ENCODE peak calls at places on chromosomes 2 and 18, in ten cellular contexts. E is stomach, V is ovary, N is uterus, K is adrenal gland, Q is prostate gland, M is transverse colon, H is esophagus squamous epithelium, G is body of pancreas, I is GM12891. W is an unnamed sample.

GRCh38 chr2:170090229-170090628 is 87.7 kb upstream of the MYO3B start:
- DNase-seq in E (no peak), V (no peak), N (no peak), K (no peak), Q (no peak), M (no peak), H (no peak), G (no peak), I (no peak), W (no peak)

GRCh38 chr2:217611056-217611455 is 391.7 kb downstream of the TNS1 start:
- DNase-seq in E (no peak), V (no peak), N (no peak), K (no peak), Q (no peak), M (no peak), H (no peak), G (no peak), I (no peak), W (no peak)

GRCh38 chr18:22346342-22346967 is 71.3 kb downstream of the CTAGE1 start:
- DNase-seq in E (peak), V (peak), N (peak), K (peak), Q (peak), M (peak), H (no peak), G (peak), I (no peak), W (peak)

GRCh38 chr2:226121339-226121738 is 678.3 kb downstream of the IRS1 start:
- DNase-seq in E (no peak), V (no peak), N (no peak), K (no peak), Q (no peak), M (no peak), H (no peak), G (no peak), I (no peak), W (no peak)

GRCh38 chr2:55906993-55907392 is 16.6 kb downstream of the EFEMP1 start:
- DNase-seq in E (no peak), V (no peak), N (no peak), K (no peak), Q (no peak), M (no peak), H (no peak), G (no peak), I (no peak), W (no peak)

GRCh38 chr2:128287780-128288735 is 30.6 kb downstream of the HS6ST1 start:
- DNase-seq in E (no peak), V (no peak), N (no peak), K (no peak), Q (no peak), M (no peak), H (no peak), G (no peak), I (no peak), W (no peak)

GRCh38 chr2:53234548-53234903 is 533.1 kb upstream of the CHAC2 start:
- DNase-seq in E (no peak), V (no peak), N (no peak), K (no peak), Q (no peak), M (peak), H (no peak), G (peak), I (no peak), W (no peak)

GRCh38 chr2:172864182-172864581 is 128.5 kb downstream of the RAPGEF4 start:
- DNase-seq in E (peak), V (peak), N (peak), K (peak), Q (peak), M (peak), H (no peak), G (peak), I (peak), W (peak)

GRCh38 chr2:210617318-210617717 is 60.9 kb downstream of the CPS1 start:
- DNase-seq in E (no peak), V (no peak), N (no peak), K (no peak), Q (no peak), M (no peak), H (no peak), G (no peak), I (no peak), W (no peak)

GRCh38 chr2:19653336-19653908 is 248.4 kb downstream of the TTC32 start:
- DNase-seq in E (no peak), V (no peak), N (no peak), K (no peak), Q (no peak), M (no peak), H (no peak), G (no peak), I (no peak), W (no peak)

GRCh38 chr2:15770148-15770547 is 170.2 kb upstream of the MYCN start:
- DNase-seq in E (no peak), V (no peak), N (no peak), K (no peak), Q (no peak), M (no peak), H (no peak), G (no peak), I (no peak), W (no peak)

GRCh38 chr18:39500320-39500719 is 1934.7 kb upstream of the CELF4 start:
- DNase-seq in E (no peak), V (no peak), N (no peak), K (no peak), Q (no peak), M (no peak), H (no peak), G (no peak), I (no peak), W (no peak)

GRCh38 chr2:8641516-8641915 is 40.3 kb upstream of the ID2 start:
- DNase-seq in E (no peak), V (no peak), N (no peak), K (no peak), Q (no peak), M (no peak), H (no peak), G (no peak), I (no peak), W (no peak)

GRCh38 chr18:48354746-48355260 is 54.4 kb downstream of the ZBTB7C start:
- DNase-seq in E (peak), V (no peak), N (no peak), K (no peak), Q (no peak), M (no peak), H (no peak), G (no peak), I (no peak), W (no peak)

GRCh38 chr2:24461685-24462084 is 29.4 kb upstream of the NCOA1 start:
- DNase-seq in E (no peak), V (no peak), N (no peak), K (no peak), Q (no peak), M (no peak), H (no peak), G (no peak), I (no peak), W (no peak)

GRCh38 chr2:174914894-174915760 is 90.1 kb downstream of the CHN1 start:
- DNase-seq in E (peak), V (peak), N (no peak), K (peak), Q (no peak), M (no peak), H (no peak), G (peak), I (no peak), W (no peak)

GRCh38 chr2:39524756-39525635 is 87.9 kb upstream of the MAP4K3 start:
- DNase-seq in E (no peak), V (no peak), N (no peak), K (no peak), Q (no peak), M (no peak), H (no peak), G (no peak), I (no peak), W (no peak)

GRCh38 chr2:150911766-150912280 is 349.8 kb downstream of the RBM43 start:
- DNase-seq in E (peak), V (peak), N (peak), K (peak), Q (peak), M (peak), H (no peak), G (peak), I (no peak), W (no peak)

GRCh38 chr2:99787011-99787410 is 297.2 kb upstream of the REV1 start:
- DNase-seq in E (no peak), V (no peak), N (no peak), K (no peak), Q (no peak), M (no peak), H (no peak), G (no peak), I (no peak), W (no peak)

GRCh38 chr2:235383272-235383843 is 110.5 kb upstream of the AGAP1 start:
- DNase-seq in E (no peak), V (no peak), N (no peak), K (peak), Q (no peak), M (no peak), H (no peak), G (no peak), I (no peak), W (no peak)

GRCh38 chr2:105919826-105920225 is 175.1 kb downstream of the NCK2 start:
- DNase-seq in E (no peak), V (no peak), N (no peak), K (no peak), Q (no peak), M (peak), H (no peak), G (no peak), I (no peak), W (no peak)

GRCh38 chr2:30239308-30240161 is 8.2 kb downstream of the LBH start:
- DNase-seq in E (peak), V (peak), N (peak), K (peak), Q (peak), M (peak), H (no peak), G (peak), I (no peak), W (no peak)

GRCh38 chr18:21826641-21827302 is 86.2 kb downstream of the MIB1 start:
- DNase-seq in E (no peak), V (no peak), N (no peak), K (no peak), Q (no peak), M (no peak), H (no peak), G (no peak), I (no peak), W (no peak)

GRCh38 chr2:237141556-237141955 is 55.9 kb downstream of the COPS8 start:
- DNase-seq in E (no peak), V (no peak), N (peak), K (no peak), Q (no peak), M (no peak), H (no peak), G (peak), I (no peak), W (peak)

GRCh38 chr2:62913311-62913710 is 137.3 kb upstream of the OTX1 start:
- DNase-seq in E (no peak), V (no peak), N (no peak), K (no peak), Q (no peak), M (no peak), H (no peak), G (no peak), I (no peak), W (no peak)

GRCh38 chr2:134120718-134121630 is 132.9 kb upstream of the MGAT5 start:
- DNase-seq in E (peak), V (peak), N (peak), K (peak), Q (peak), M (peak), H (no peak), G (peak), I (peak), W (peak)

GRCh38 chr2:145599761-145600160 is 1079.8 kb upstream of the ZEB2 start:
- DNase-seq in E (no peak), V (no peak), N (no peak), K (no peak), Q (no peak), M (no peak), H (no peak), G (no peak), I (no peak), W (no peak)

GRCh38 chr2:188293601-188294482 is 2.2 kb downstream of the GULP1 start:
- DNase-seq in E (peak), V (peak), N (peak), K (peak), Q (peak), M (peak), H (no peak), G (peak), I (no peak), W (no peak)

GRCh38 chr2:45826889-45827635 is 175.6 kb downstream of the PRKCE start:
- DNase-seq in E (peak), V (no peak), N (peak), K (no peak), Q (no peak), M (peak), H (no peak), G (no peak), I (no peak), W (no peak)

GRCh38 chr18:47944972-47945843 is 14.7 kb upstream of the SMAD2 start:
- DNase-seq in E (no peak), V (no peak), N (no peak), K (peak), Q (no peak), M (no peak), H (no peak), G (peak), I (no peak), W (no peak)

GRCh38 chr2:170500770-170501169 is 214.4 kb upstream of the SP5 start:
- DNase-seq in E (no peak), V (no peak), N (no peak), K (no peak), Q (no peak), M (no peak), H (no peak), G (no peak), I (no peak), W (peak)

DNA sequence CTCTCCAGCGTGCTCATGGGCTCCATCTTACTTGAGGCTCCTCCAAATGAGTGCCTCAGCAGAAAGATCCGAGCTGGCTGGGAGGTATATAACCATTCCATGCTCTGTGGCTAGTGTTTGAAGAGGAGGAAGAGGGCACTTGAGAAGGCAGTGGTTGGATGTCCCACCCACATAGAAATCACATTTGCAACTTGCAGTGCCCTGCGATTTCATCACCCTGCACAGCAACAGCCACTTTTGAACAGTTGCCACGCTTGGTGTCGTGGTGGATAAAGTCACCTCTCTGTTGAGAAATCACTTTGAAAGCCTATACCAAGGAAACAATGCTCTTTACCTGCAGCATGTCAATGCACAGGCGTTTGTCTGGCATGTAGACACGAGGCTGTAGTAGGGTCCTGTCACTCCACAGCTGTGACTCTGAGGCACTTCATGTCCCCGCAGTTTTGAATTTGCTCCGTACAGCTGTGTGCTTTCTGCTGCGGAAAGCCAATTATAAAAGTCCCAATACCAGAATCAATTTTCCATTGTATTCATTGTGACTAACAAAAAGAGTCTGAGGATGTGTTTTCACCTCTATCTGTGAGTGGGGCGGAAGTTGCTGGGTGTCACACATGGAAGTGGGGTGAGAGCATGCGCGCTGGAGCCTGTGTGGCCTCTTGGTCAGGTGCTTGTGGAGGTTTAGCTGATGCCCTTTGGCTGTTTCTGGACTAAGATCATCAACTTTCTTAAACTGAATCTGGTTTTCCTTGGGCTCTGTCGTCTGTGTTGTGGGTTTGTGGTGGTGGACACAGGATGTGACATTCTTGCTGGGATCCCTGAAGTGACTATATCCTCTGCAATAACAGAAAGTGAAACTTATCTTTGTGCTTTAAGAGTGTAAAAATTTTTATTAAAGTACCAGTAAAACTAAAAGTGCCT is 2.8 kb downstream of the CNDP2 start:
- DNase-seq in E (peak), V (no peak), N (no peak), K (peak), Q (no peak), M (peak), H (peak), G (peak), I (peak), W (no peak)
- TF ChIP-seq POLR2A in E (no peak), V (no peak), N (no peak), K (no peak), Q (no peak), M (no peak), H (no peak), G (no peak), I (no peak), W (no peak)

DNA sequence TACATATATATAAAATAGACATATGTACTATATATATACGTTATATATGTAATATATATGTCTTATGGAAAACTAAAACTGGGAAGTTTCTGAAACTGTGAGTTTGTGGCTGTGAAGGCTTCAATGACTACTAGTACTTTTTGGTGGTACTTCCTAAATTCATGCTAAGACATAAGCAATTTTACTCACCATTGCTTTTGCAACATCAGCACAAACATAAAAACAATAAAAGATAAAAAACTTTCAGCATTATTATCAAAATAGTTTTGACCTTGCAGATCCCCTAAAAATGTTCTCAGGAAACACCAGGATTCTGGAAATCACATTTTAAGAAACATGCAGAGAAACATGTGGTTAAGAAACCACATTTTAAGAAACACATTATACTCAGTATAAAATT is 269.9 kb downstream of the PID1 start:
- DNase-seq in E (no peak), V (no peak), N (no peak), K (no peak), Q (no peak), M (no peak), H (no peak), G (no peak), I (no peak), W (no peak)
- TF ChIP-seq POLR2A in E (no peak), V (no peak), N (no peak), K (no peak), Q (no peak), M (no peak), H (no peak), G (no peak), I (no peak), W (no peak)

GRCh38 chr2:930935-931334 is 19.7 kb upstream of the SNTG2 start:
- DNase-seq in E (no peak), V (no peak), N (no peak), K (no peak), Q (no peak), M (no peak), H (no peak), G (no peak), I (no peak), W (no peak)
- TF ChIP-seq POLR2A in E (no peak), V (no peak), N (no peak), K (no peak), Q (no peak), M (no peak), H (no peak), G (no peak), I (no peak), W (no peak)

GRCh38 chr2:190607014-190607597 is 41.8 kb upstream of the NAB1 start:
- DNase-seq in E (no peak), V (no peak), N (no peak), K (no peak), Q (no peak), M (no peak), H (no peak), G (no peak), I (no peak), W (peak)
- TF ChIP-seq POLR2A in E (no peak), V (no peak), N (no peak), K (no peak), Q (no peak), M (no peak), H (no peak), G (no peak), I (no peak), W (no peak)

GRCh38 chr2:185771396-185771795 is 32.8 kb downstream of the FSIP2 start:
- DNase-seq in E (no peak), V (no peak), N (no peak), K (no peak), Q (no peak), M (no peak), H (no peak), G (no peak), I (no peak), W (no peak)
- TF ChIP-seq POLR2A in E (no peak), V (no peak), N (no peak), K (no peak), Q (no peak), M (no peak), H (no peak), G (no peak), I (no peak), W (no peak)